ENCODE peak calls at places on chromosomes 12 and 14, in six cellular contexts. B is cardiac muscle cell, C is mucosa of descending colon, M is breast epithelium, D is heart right ventricle, W is Calu3. L is an unnamed sample.

GRCh38 chr14:32933623-32933942 is 5.1 kb upstream of the NPAS3 start:
- DNase-seq in B (no peak), C (no peak), M (no peak), D (no peak), W (no peak), L (no peak)

GRCh38 chr12:54762390-54762789 is 91.9 kb upstream of the MUCL1 start:
- DNase-seq in B (no peak), C (no peak), M (no peak), D (no peak), W (no peak), L (no peak)

GRCh38 chr12:119803391-119803791 is 73.7 kb downstream of the CIT start:
- DNase-seq in B (peak), C (no peak), M (no peak), D (no peak), W (no peak), L (no peak)

GRCh38 chr12:19965196-19966038 is 402.9 kb upstream of the PDE3A start:
- DNase-seq in B (no peak), C (no peak), M (no peak), D (no peak), W (no peak), L (no peak)

GRCh38 chr12:65094722-65095121 is 26.4 kb downstream of the WIF1 start:
- DNase-seq in B (no peak), C (no peak), M (no peak), D (no peak), W (no peak), L (no peak)

GRCh38 chr12:27549231-27549800 is 25.3 kb downstream of the PPFIBP1 start:
- DNase-seq in B (no peak), C (no peak), M (no peak), D (no peak), W (no peak), L (no peak)

GRCh38 chr12:102120564-102120873 is 536 bp downstream of the PARPBP start:
- DNase-seq in B (no peak), C (no peak), M (no peak), D (no peak), W (no peak), L (no peak)

GRCh38 chr14:94539181-94539580 is 22.1 kb upstream of the SERPINA4 start:
- DNase-seq in B (no peak), C (no peak), M (no peak), D (no peak), W (no peak), L (no peak)

GRCh38 chr14:52220924-52221802 is 46.3 kb upstream of the PTGDR start:
- DNase-seq in B (no peak), C (peak), M (no peak), D (no peak), W (no peak), L (peak)

GRCh38 chr12:5260591-5261086 is 171.3 kb upstream of the NTF3 start:
- DNase-seq in B (no peak), C (peak), M (no peak), D (no peak), W (no peak), L (no peak)

GRCh38 chr14:96148631-96149030 is 56.0 kb upstream of the BDKRB2 start:
- DNase-seq in B (no peak), C (no peak), M (no peak), D (no peak), W (no peak), L (no peak)

GRCh38 chr12:107122452-107122958 is 29.2 kb upstream of the CRY1 start:
- DNase-seq in B (no peak), C (no peak), M (no peak), D (no peak), W (no peak), L (no peak)

GRCh38 chr12:82835217-82835616 is 148.5 kb downstream of the TMTC2 start:
- DNase-seq in B (no peak), C (no peak), M (no peak), D (no peak), W (no peak), L (no peak)

GRCh38 chr14:50726372-50727107 is 58.4 kb upstream of the SAV1 start:
- DNase-seq in B (no peak), C (no peak), M (no peak), D (no peak), W (no peak), L (peak)

GRCh38 chr14:78848234-78848820 is 678.2 kb downstream of the NRXN3 start:
- DNase-seq in B (peak), C (peak), M (no peak), D (peak), W (peak), L (peak)

GRCh38 chr14:50403433-50403832 is 6.8 kb upstream of the CDKL1 start:
- DNase-seq in B (no peak), C (no peak), M (no peak), D (no peak), W (no peak), L (no peak)

GRCh38 chr12:102350070-102350469 is 130.3 kb downstream of the IGF1 start:
- DNase-seq in B (no peak), C (no peak), M (no peak), D (no peak), W (no peak), L (no peak)

GRCh38 chr14:89534896-89535615 is 118.0 kb upstream of the FOXN3 start:
- DNase-seq in B (no peak), C (no peak), M (no peak), D (no peak), W (no peak), L (no peak)

GRCh38 chr12:109764776-109765492 is 51.3 kb downstream of the FAM222A start:
- DNase-seq in B (no peak), C (no peak), M (peak), D (no peak), W (no peak), L (no peak)

GRCh38 chr14:105162374-105162979 is 6.1 kb downstream of the JAG2 start:
- DNase-seq in B (no peak), C (no peak), M (no peak), D (no peak), W (no peak), L (no peak)

GRCh38 chr12:123171967-123172366 is 21.1 kb upstream of the PITPNM2 start:
- DNase-seq in B (no peak), C (no peak), M (no peak), D (no peak), W (no peak), L (no peak)

GRCh38 chr12:73659802-73660201 is 877.8 kb upstream of the ATXN7L3B start:
- DNase-seq in B (no peak), C (no peak), M (no peak), D (no peak), W (no peak), L (no peak)

GRCh38 chr14:94110552-94111181 is at the start of gene IFI27:
- DNase-seq in B (no peak), C (peak), M (no peak), D (no peak), W (peak), L (no peak)

GRCh38 chr12:12210416-12210815 is 56.4 kb downstream of the LRP6 start:
- DNase-seq in B (no peak), C (no peak), M (no peak), D (no peak), W (no peak), L (no peak)
- TF ChIP-seq CTCF in B (no peak), C (no peak), M (no peak), D (no peak), W (no peak), L (no peak)

GRCh38 chr14:30656190-30656632 is 34.1 kb downstream of the SCFD1 start:
- DNase-seq in B (peak), C (peak), M (no peak), D (no peak), W (peak), L (peak)

GRCh38 chr14:30657050-30657449 is 34.9 kb downstream of the SCFD1 start:
- DNase-seq in B (no peak), C (no peak), M (no peak), D (no peak), W (no peak), L (no peak)

GRCh38 chr14:30658645-30659044 is 36.5 kb downstream of the SCFD1 start:
- DNase-seq in B (no peak), C (no peak), M (no peak), D (no peak), W (no peak), L (no peak)

GRCh38 chr14:30655658-30656057 is 33.5 kb downstream of the SCFD1 start:
- DNase-seq in B (no peak), C (no peak), M (no peak), D (no peak), W (no peak), L (no peak)

DNA sequence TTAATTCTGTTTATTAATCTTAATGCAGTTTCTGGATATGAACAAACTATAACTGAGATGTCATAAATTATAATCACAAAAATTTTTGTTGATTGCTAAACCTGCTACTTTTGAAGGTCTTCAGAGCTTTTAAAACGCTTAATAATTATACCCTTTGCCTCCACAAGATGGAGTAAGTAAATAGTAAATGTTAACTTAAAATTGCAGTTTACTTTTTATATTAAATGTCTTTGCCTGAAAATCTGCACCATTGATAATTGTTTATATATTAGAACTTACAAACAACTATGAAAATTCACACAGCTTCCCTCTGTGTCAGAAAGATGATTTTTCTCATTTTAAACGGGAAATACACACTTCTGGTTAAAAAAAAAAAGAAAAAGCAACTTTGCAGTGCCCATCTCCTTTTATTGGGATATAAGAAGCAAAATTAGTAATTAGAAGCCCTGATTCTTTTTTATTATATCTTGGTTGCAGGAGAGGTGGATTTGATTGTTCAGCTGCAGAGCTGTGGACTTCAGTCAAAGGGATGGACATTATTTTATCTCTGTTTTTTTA is 35.6 kb downstream of the SCFD1 start:
- DNase-seq in B (no peak), C (no peak), M (no peak), D (no peak), W (no peak), L (no peak)
- TF ChIP-seq CTCF in B (peak), C (no peak), M (no peak), D (peak), W (no peak), L (peak)

DNA sequence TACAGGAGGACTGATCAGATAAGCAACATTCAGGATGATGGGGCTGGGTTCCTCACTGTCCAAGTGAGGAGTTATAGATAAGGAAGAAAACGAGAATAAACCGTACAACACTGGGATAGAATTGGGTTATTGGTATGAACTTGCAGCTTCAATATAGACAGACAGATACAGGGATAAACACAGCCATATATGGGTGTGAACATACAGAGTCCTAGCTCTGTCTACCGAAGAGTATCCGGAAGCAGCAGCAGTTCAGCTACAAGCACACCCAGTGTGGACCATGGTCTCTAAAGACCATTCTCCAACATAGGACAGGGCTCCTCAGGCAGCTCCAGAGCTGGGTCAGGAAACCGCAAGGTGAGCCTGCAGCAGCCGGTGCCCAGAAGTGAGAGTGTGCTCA is 40.8 kb downstream of the CDC42BPB start:
- DNase-seq in B (no peak), C (no peak), M (peak), D (no peak), W (no peak), L (no peak)
- TF ChIP-seq CTCF in B (no peak), C (no peak), M (no peak), D (no peak), W (no peak), L (no peak)

GRCh38 chr12:117583092-117583491 is 221.7 kb upstream of the NOS1 start:
- DNase-seq in B (no peak), C (no peak), M (no peak), D (no peak), W (no peak), L (no peak)
- TF ChIP-seq CTCF in B (no peak), C (no peak), M (no peak), D (no peak), W (no peak), L (no peak)

GRCh38 chr12:130590685-130591084 is 125.4 kb downstream of the RIMBP2 start:
- DNase-seq in B (no peak), C (no peak), M (no peak), D (no peak), W (no peak), L (no peak)
- TF ChIP-seq CTCF in B (no peak), C (no peak), M (no peak), D (no peak), W (no peak), L (no peak)

GRCh38 chr12:49587174-49587908 is 18.1 kb downstream of the FAM186B start:
- DNase-seq in B (no peak), C (no peak), M (no peak), D (no peak), W (no peak), L (no peak)
- TF ChIP-seq CTCF in B (no peak), C (no peak), M (no peak), D (no peak), W (no peak), L (no peak)